ENCODE peak calls at places on chromosomes 6 and 20, in six cellular contexts. L, J, G, D, A and N are unnamed samples.

GRCh38 chr20:41540916-41541315 is 77.3 kb downstream of the CHD6 start:
- DNase-seq in L (no peak), J (no peak), G (no peak), D (no peak), A (no peak), N (no peak)

GRCh38 chr20:22984611-22985010 is 50.5 kb upstream of the SSTR4 start:
- DNase-seq in L (no peak), J (no peak), G (no peak), D (no peak), A (no peak), N (no peak)

GRCh38 chr6:710601-711571 is 17.9 kb upstream of the EXOC2 start:
- DNase-seq in L (peak; percentile 60), J (peak; percentile 87), G (peak; percentile 88), D (peak; percentile 15), A (peak; percentile 12), N (peak; percentile 37)

GRCh38 chr6:137291441-137291840 is 72.3 kb upstream of the IFNGR1 start:
- DNase-seq in L (no peak), J (peak; percentile 27), G (peak; percentile 83), D (no peak), A (no peak), N (no peak)

GRCh38 chr6:150534514-150534913 is 65.2 kb upstream of the PLEKHG1 start:
- DNase-seq in L (no peak), J (no peak), G (no peak), D (no peak), A (no peak), N (no peak)

GRCh38 chr20:64115171-64115911 is 8.0 kb upstream of the NPBWR2 start:
- DNase-seq in L (no peak), J (no peak), G (no peak), D (peak; percentile 2), A (no peak), N (peak; percentile 0)

GRCh38 chr20:64107736-64108457 is 532 bp upstream of the NPBWR2 start:
- DNase-seq in L (no peak), J (no peak), G (no peak), D (no peak), A (no peak), N (peak; percentile 48)

GRCh38 chr20:4130404-4131189 is 115.2 kb upstream of the RNF24 start:
- DNase-seq in L (no peak), J (peak; percentile 74), G (peak; percentile 47), D (peak; percentile 57), A (no peak), N (no peak)